ENCODE peak calls at places on chromosome 10, in four cellular contexts. One of them, this sample, is unnamed.

GRCh38 chr10:18294633-18295032 is 154.4 kb downstream of the CACNB2 start:
- DNase-seq in SW 1271: no peak
- DNase-seq in myocyte: no peak
- DNase-seq in erythroblast: no peak
- DNase-seq in this sample: no peak

GRCh38 chr10:8193546-8193945 is 139.1 kb downstream of the GATA3 start:
- DNase-seq in myocyte: no peak
- DNase-seq in SW 1271: no peak
- DNase-seq in erythroblast: no peak
- DNase-seq in this sample: no peak

GRCh38 chr10:6780008-6780677 is 200.1 kb upstream of the PRKCQ start:
- DNase-seq in myocyte: no peak
- DNase-seq in erythroblast: no peak
- DNase-seq in SW 1271: no peak
- DNase-seq in this sample: no peak

GRCh38 chr10:52772623-52773022 is at the start of gene MBL2:
- DNase-seq in SW 1271: no peak
- DNase-seq in erythroblast: no peak
- DNase-seq in myocyte: no peak
- DNase-seq in this sample: no peak

GRCh38 chr10:24307696-24308476 is 98.9 kb downstream of the KIAA1217 start:
- DNase-seq in myocyte: no peak
- DNase-seq in erythroblast: no peak
- DNase-seq in SW 1271: no peak
- DNase-seq in this sample: no peak

GRCh38 chr10:132528064-132528800 is 9.4 kb upstream of the INPP5A start:
- DNase-seq in myocyte: no peak
- DNase-seq in erythroblast: no peak
- DNase-seq in SW 1271: no peak
- DNase-seq in this sample: no peak

GRCh38 chr10:5818894-5819293 is 5.7 kb upstream of the GDI2 start:
- DNase-seq in SW 1271: no peak
- DNase-seq in erythroblast: no peak
- DNase-seq in myocyte: peak
- DNase-seq in this sample: no peak

GRCh38 chr10:61452229-61452651 is 941 bp downstream of the TMEM26 start:
- DNase-seq in myocyte: no peak
- DNase-seq in erythroblast: no peak
- DNase-seq in SW 1271: no peak
- DNase-seq in this sample: no peak